ENCODE peak calls at places on chromosomes 7 and 10, in nine cellular contexts. F is naive thymus-derived CD4-positive, alpha-beta T cell; X is colonic mucosa; M is CD4-positive, alpha-beta T cell; C is lung; P is CD8-positive, alpha-beta T cell; K is PC-9; S is endodermal cell; Y is heart left ventricle. Z is an unnamed sample. For H3K9me3, the result is how much of the 10 kb centered on the place peaks cover.

GRCh38 chr7:121204537-121204936 is 124.3 kb upstream of the WNT16 start:
- DNase-seq in C (no peak), X (no peak), M (no peak), F (no peak), P (no peak), Y (peak), S (no peak), K (no peak), Z (no peak)

GRCh38 chr7:17623546-17624185 is 316.6 kb downstream of the SNX13 start:
- DNase-seq in X (no peak), Y (no peak), K (no peak), C (no peak), P (no peak), F (no peak), M (no peak), S (no peak), Z (no peak)

GRCh38 chr7:140239653-140239935 is 62.8 kb upstream of the KDM7A start:
- DNase-seq in F (no peak), P (no peak), S (peak), Y (no peak), M (no peak), C (no peak), X (peak), K (no peak), Z (no peak)

GRCh38 chr10:66747451-66747850 is 178.4 kb upstream of the LRRTM3 start:
- DNase-seq in F (no peak), P (no peak), S (no peak), X (no peak), K (peak), C (no peak), M (no peak), Y (no peak), Z (peak)

GRCh38 chr10:71725249-71725648 is 5.7 kb upstream of the C10orf105 start:
- DNase-seq in C (no peak), S (no peak), K (no peak), P (no peak), F (no peak), M (no peak), X (no peak), Y (no peak), Z (no peak)

GRCh38 chr10:104417629-104418292 is 64.1 kb downstream of the CFAP58 start:
- DNase-seq in S (no peak), F (no peak), M (no peak), K (no peak), X (no peak), C (no peak), Y (no peak), P (no peak), Z (no peak)

GRCh38 chr7:158329014-158329610 is 258.5 kb downstream of the PTPRN2 start:
- DNase-seq in K (no peak), Y (no peak), C (no peak), P (no peak), M (no peak), F (no peak), X (no peak), S (peak), Z (no peak)

GRCh38 chr10:32190890-32191491 is 134.8 kb upstream of the KIF5B start:
- DNase-seq in C (no peak), S (no peak), P (no peak), F (no peak), X (no peak), K (no peak), M (no peak), Y (no peak), Z (no peak)

GRCh38 chr10:89392974-89393373 is 551 bp downstream of the IFIT1 start:
- DNase-seq in S (no peak), M (no peak), P (no peak), X (peak), Y (no peak), C (no peak), F (no peak), K (no peak), Z (peak)

GRCh38 chr7:149161241-149161848 is 14.1 kb downstream of the ZNF398 start:
- DNase-seq in P (no peak), M (no peak), F (no peak), X (no peak), Y (no peak), S (no peak), K (no peak), C (no peak), Z (no peak)

GRCh38 chr10:62619409-62619730 is 185.2 kb upstream of the ADO start:
- DNase-seq in M (no peak), K (no peak), P (no peak), X (no peak), F (no peak), S (no peak), C (no peak), Y (no peak), Z (no peak)

GRCh38 chr10:47033541-47034270 is 122.5 kb downstream of the PTPN20 start:
- DNase-seq in M (no peak), P (no peak), F (no peak), K (no peak), X (no peak), S (peak), C (no peak), Y (no peak), Z (no peak)

GRCh38 chr10:90920986-90921643 is at the start of gene ANKRD1:
- DNase-seq in M (no peak), P (no peak), S (peak), K (peak), F (no peak), X (no peak), Y (peak), C (no peak), Z (peak)

GRCh38 chr10:31242902-31243301 is 76.1 kb upstream of the ZEB1 start:
- DNase-seq in S (peak), Y (no peak), M (no peak), X (no peak), P (no peak), C (no peak), F (no peak), K (peak), Z (peak)

GRCh38 chr7:98958968-98959367 is 80.6 kb downstream of the TRRAP start:
- DNase-seq in Y (no peak), C (no peak), M (no peak), F (no peak), P (no peak), X (no peak), S (no peak), K (no peak), Z (no peak)

GRCh38 chr7:32518534-32519140 is 23.3 kb downstream of the AVL9 start:
- DNase-seq in S (no peak), M (no peak), Y (no peak), X (no peak), P (no peak), K (no peak), C (no peak), F (no peak), Z (no peak)

GRCh38 chr7:27173412-27174076 is 576 bp downstream of the HOXA10 start:
- DNase-seq in M (no peak), P (no peak), K (no peak), Y (no peak), F (no peak), S (peak), C (no peak), X (no peak), Z (no peak)

GRCh38 chr7:48426966-48427555 is 255.8 kb downstream of the ABCA13 start:
- DNase-seq in S (no peak), P (no peak), X (peak), F (no peak), K (peak), M (no peak), Y (no peak), C (no peak), Z (no peak)

GRCh38 chr10:119078422-119079179 is 2.0 kb downstream of the EIF3A start:
- DNase-seq in S (no peak), Y (no peak), X (no peak), F (no peak), C (no peak), K (no peak), P (no peak), M (no peak), Z (no peak)

GRCh38 chr10:89047397-89047796 is 56.8 kb downstream of the FAS start:
- DNase-seq in S (no peak), M (no peak), K (no peak), X (no peak), C (no peak), Y (no peak), P (no peak), F (no peak), Z (no peak)

GRCh38 chr7:27203378-27203953 is 3.6 kb upstream of the HOXA13 start:
- DNase-seq in K (no peak), F (no peak), Y (no peak), P (no peak), C (no peak), X (peak), S (peak), M (no peak), Z (no peak)

GRCh38 chr10:35012781-35013180 is 77.4 kb downstream of the CUL2 start:
- DNase-seq in Y (no peak), K (no peak), P (no peak), M (no peak), F (no peak), S (peak), X (no peak), C (no peak), Z (no peak)

GRCh38 chr10:59561397-59562121 is 148.1 kb downstream of the SLC16A9 start:
- DNase-seq in F (no peak), X (no peak), S (no peak), C (no peak), K (no peak), M (no peak), Y (no peak), P (no peak), Z (no peak)

GRCh38 chr10:103727546-103727963 is 127.8 kb downstream of the SH3PXD2A start:
- DNase-seq in S (no peak), P (no peak), X (no peak), K (no peak), F (no peak), Y (peak), M (no peak), C (no peak), Z (no peak)

GRCh38 chr7:87202208-87202607 is 17.3 kb downstream of the TMEM243 start:
- DNase-seq in C (no peak), M (no peak), X (no peak), P (no peak), K (no peak), F (no peak), S (no peak), Y (no peak), Z (no peak)

GRCh38 chr7:156612930-156613329 is 27.6 kb upstream of the RNF32 start:
- DNase-seq in X (no peak), C (no peak), Y (no peak), S (no peak), M (peak), P (peak), K (no peak), F (peak), Z (no peak)

GRCh38 chr7:1587738-1588137 is 17.9 kb upstream of the PSMG3 start:
- DNase-seq in Y (no peak), F (no peak), M (no peak), X (no peak), C (no peak), P (no peak), K (no peak), S (no peak), Z (no peak)

GRCh38 chr7:82049442-82049841 is 279.6 kb upstream of the HGF start:
- DNase-seq in S (no peak), M (no peak), C (no peak), Y (no peak), X (no peak), K (no peak), P (no peak), F (no peak), Z (no peak)

GRCh38 chr7:107982918-107983389 is 20.0 kb downstream of the LAMB1 start:
- DNase-seq in P (no peak), S (no peak), K (no peak), X (no peak), M (no peak), Y (peak), C (no peak), F (no peak), Z (no peak)

GRCh38 chr7:47435889-47436312 is 146.0 kb downstream of the TNS3 start:
- DNase-seq in S (peak), K (peak), X (peak), C (peak), Y (peak), F (no peak), P (no peak), M (no peak), Z (peak)

GRCh38 chr10:75097666-75098285 is 13.7 kb upstream of the SAMD8 start:
- DNase-seq in F (no peak), K (no peak), C (no peak), P (no peak), M (no peak), Y (no peak), X (no peak), S (peak), Z (no peak)

GRCh38 chr10:117318909-117319308 is 56.3 kb downstream of the PDZD8 start:
- DNase-seq in K (no peak), M (no peak), Y (no peak), C (no peak), P (no peak), X (no peak), S (no peak), F (no peak), Z (no peak)

GRCh38 chr10:132690821-132691610 is 94.9 kb downstream of the NKX6-2 start:
- DNase-seq in F (no peak), K (no peak), P (no peak), X (no peak), S (peak), Y (no peak), M (no peak), C (no peak), Z (no peak)

GRCh38 chr7:102262536-102262935 is 24.1 kb upstream of the SH2B2 start:
- DNase-seq in S (no peak), M (no peak), Y (no peak), C (no peak), F (no peak), K (no peak), P (no peak), X (no peak), Z (no peak)
- H3K9me3 ChIP-seq in S (under half), M (under half), Y (under half), C (under half), F (under half), K (under half), P (under half), X (under half), Z (under half)

GRCh38 chr7:116316838-116317612 is 106.7 kb downstream of the TES start:
- DNase-seq in K (peak), C (peak), F (no peak), S (peak), M (no peak), P (no peak), Y (peak), X (peak), Z (peak)
- H3K27ac ChIP-seq in K (peak), C (peak), F (no peak), S (peak), M (no peak), P (no peak), Y (peak), X (peak), Z (peak)

GRCh38 chr10:1870491-1870890 is 133.2 kb upstream of the ADARB2 start:
- DNase-seq in C (no peak), M (no peak), S (no peak), F (no peak), K (no peak), X (no peak), P (no peak), Y (no peak), Z (no peak)

GRCh38 chr10:1869861-1870260 is 132.5 kb upstream of the ADARB2 start:
- DNase-seq in C (peak), Y (no peak), S (no peak), K (no peak), F (no peak), M (no peak), P (no peak), X (no peak), Z (no peak)

GRCh38 chr10:1873916-1874315 is 136.6 kb upstream of the ADARB2 start:
- DNase-seq in X (no peak), F (no peak), C (no peak), S (no peak), K (no peak), Y (no peak), M (no peak), P (no peak), Z (no peak)

GRCh38 chr10:1874533-1874932 is 137.2 kb upstream of the ADARB2 start:
- DNase-seq in P (no peak), S (no peak), Y (no peak), K (no peak), X (no peak), M (no peak), C (no peak), F (no peak), Z (no peak)

GRCh38 chr10:1872151-1872726 is 134.9 kb upstream of the ADARB2 start:
- DNase-seq in Y (no peak), S (no peak), P (no peak), F (no peak), C (no peak), M (no peak), K (no peak), X (no peak), Z (no peak)
- H3K9me3 ChIP-seq in Y (under half), S (under half), P (under half), F (under half), C (under half), M (under half), K (under half), X (under half), Z (under half)

GRCh38 chr10:16927536-16927935 is 110.3 kb upstream of the RSU1 start:
- DNase-seq in F (no peak), X (no peak), K (no peak), S (no peak), C (no peak), M (no peak), P (no peak), Y (no peak), Z (no peak)
- H3K27ac ChIP-seq in F (no peak), X (no peak), K (no peak), S (no peak), C (no peak), M (no peak), P (no peak), Y (no peak), Z (no peak)

GRCh38 chr7:4268040-4268965 is 413.8 kb upstream of the FOXK1 start:
- DNase-seq in S (no peak), X (peak), M (no peak), P (no peak), Y (no peak), F (no peak), K (no peak), C (no peak), Z (no peak)

GRCh38 chr7:4270268-4270667 is 411.8 kb upstream of the FOXK1 start:
- DNase-seq in M (no peak), X (peak), Y (no peak), P (no peak), C (no peak), F (no peak), K (no peak), S (no peak), Z (no peak)

GRCh38 chr7:4269746-4270145 is 412.3 kb upstream of the FOXK1 start:
- DNase-seq in C (no peak), F (no peak), P (no peak), K (no peak), X (peak), S (no peak), M (no peak), Y (no peak), Z (no peak)

GRCh38 chr7:4267326-4268039 is 414.6 kb upstream of the FOXK1 start:
- DNase-seq in S (no peak), X (peak), M (no peak), P (no peak), C (no peak), F (no peak), K (no peak), Y (no peak), Z (no peak)

DNA sequence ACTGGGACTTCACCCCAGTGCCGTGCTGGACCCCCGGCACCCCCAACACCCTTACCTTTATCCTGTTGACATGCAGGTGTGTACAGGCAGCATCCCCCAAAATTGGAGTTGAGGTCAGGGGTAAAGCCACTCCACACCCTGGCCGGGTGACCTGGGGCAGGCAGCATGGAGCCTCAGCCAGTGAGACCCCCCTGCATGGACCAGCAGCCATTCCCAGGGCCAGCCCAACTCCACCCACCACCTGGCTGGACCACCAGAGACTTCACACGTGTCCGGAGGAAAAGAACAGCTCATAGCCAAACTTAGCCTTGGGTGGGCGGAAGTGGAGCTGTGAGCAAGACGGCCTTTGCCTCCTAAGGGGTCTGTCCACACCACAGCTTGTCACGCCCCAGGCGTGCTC is 413.0 kb upstream of the FOXK1 start:
- DNase-seq in Y (no peak), M (no peak), X (peak), S (no peak), C (no peak), K (no peak), P (no peak), F (no peak), Z (no peak)
- H3K9me3 ChIP-seq in Y (under half), M (under half), X (under half), S (under half), C (under half), K (under half), P (under half), F (under half), Z (half or more)

GRCh38 chr10:5658871-5659618 is 7.3 kb downstream of the ASB13 start:
- DNase-seq in C (no peak), Y (no peak), S (peak), P (no peak), F (no peak), M (no peak), K (no peak), X (no peak), Z (no peak)

GRCh38 chr10:5659702-5660528 is 6.5 kb downstream of the ASB13 start:
- DNase-seq in F (no peak), X (peak), K (peak), C (peak), Y (no peak), S (peak), P (no peak), M (no peak), Z (peak)

GRCh38 chr10:5655003-5655600 is 11.3 kb downstream of the ASB13 start:
- DNase-seq in C (no peak), F (no peak), S (no peak), X (peak), K (no peak), M (no peak), Y (no peak), P (no peak), Z (no peak)

GRCh38 chr10:5654218-5654755 is 12.1 kb downstream of the ASB13 start:
- DNase-seq in P (no peak), F (no peak), K (no peak), X (peak), Y (no peak), M (no peak), C (no peak), S (no peak), Z (no peak)

DNA sequence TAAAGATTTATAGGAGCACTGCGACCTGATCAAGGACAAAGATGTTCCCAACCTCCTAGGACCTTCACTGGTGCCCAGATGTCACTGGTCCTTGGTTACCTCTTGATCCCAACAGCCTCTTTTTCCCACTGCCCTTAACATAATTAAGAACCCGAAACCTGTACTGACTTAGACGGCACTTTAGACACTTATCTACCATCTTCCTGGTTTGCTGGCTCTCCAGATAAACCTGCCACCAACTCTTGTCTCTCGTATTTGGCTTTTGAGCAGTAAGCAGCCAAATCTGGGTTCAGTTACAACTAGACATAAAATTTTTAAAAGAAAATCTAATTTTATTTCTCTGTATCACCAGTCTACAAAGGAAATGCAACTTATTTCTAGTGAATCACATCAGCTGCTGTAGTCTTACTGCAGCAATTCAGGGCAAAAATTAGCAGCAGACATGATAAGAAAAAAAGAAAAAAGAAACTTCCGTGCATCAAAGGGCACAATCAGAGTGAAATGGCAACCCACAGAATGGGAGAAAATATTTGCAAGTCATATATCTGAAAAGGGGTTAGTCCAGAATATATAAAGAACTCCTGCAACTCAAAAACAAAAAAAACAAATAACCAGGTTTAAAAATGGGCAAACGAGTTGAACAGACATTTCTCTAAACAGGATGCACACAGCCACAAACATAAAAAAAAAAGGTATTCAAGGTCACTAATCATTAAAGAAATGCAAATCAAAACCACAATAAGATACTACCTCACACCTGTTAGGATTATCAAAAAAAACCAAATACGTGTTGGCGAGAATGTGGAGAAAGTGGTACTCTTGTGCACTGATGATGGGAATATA is 9.4 kb downstream of the ASB13 start:
- DNase-seq in P (no peak), X (no peak), C (no peak), Y (no peak), K (no peak), M (no peak), S (no peak), F (no peak), Z (no peak)
- H3K27ac ChIP-seq in P (no peak), X (no peak), C (no peak), Y (no peak), K (no peak), M (no peak), S (no peak), F (peak), Z (no peak)

DNA sequence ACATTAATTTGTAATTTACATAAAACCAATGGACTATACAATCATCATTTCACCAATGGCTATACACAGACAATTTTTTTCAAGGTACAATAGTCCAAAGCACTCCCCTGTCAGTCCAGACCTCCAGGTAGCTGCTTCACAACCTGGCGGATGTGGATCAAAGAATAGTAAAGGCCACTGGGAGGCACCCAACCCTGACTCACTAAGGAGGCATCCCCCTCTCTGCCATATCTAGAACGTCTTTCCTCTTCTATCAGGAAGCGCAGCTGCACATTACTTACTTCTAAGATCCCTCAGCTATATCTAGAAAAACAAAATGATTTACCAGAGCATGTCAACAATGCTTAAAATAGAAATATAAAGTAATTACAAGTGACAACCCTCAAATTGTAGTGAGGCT is 217.8 kb upstream of the AOAH start:
- DNase-seq in X (no peak), P (no peak), C (no peak), M (no peak), S (no peak), Y (no peak), F (no peak), K (no peak), Z (no peak)
- H3K9me3 ChIP-seq in X (under half), P (half or more), C (under half), M (half or more), S (under half), Y (half or more), F (under half), K (under half), Z (under half)

Z was measured in AG04450.